ENCODE peak calls at places on chromosomes 11 and 22, in six cellular contexts. R is IMR-90, K is trophoblast cell, X is neuronal stem cell, Q is mesenchymal stem cell, I is H1. W is an unnamed sample.

GRCh38 chr11:109422755-109423113 is 744 bp downstream of the C11orf87 start:
- DNase-seq in R (no peak), K (no peak), X (no peak), Q (no peak), I (no peak), W (no peak)

GRCh38 chr11:67054851-67055523 is 1.7 kb upstream of the RHOD start:
- DNase-seq in R (peak; percentile 88), K (peak; percentile 96), X (no peak), Q (peak; percentile 91), I (no peak), W (peak; percentile 76)

GRCh38 chr22:33919591-33920501 is at the start of gene LARGE1:
- DNase-seq in R (peak; percentile 20), K (peak; percentile 1), X (peak; percentile 27), Q (peak; percentile 40), I (peak; percentile 72), W (peak; percentile 57)

GRCh38 chr11:118565062-118565461 is 669 bp downstream of the IFT46 start:
- DNase-seq in R (no peak), K (no peak), X (no peak), Q (no peak), I (no peak), W (no peak)

GRCh38 chr11:133934599-133935550 is 21.9 kb downstream of the IGSF9B start:
- DNase-seq in R (peak; percentile 19), K (no peak), X (peak; percentile 69), Q (no peak), I (no peak), W (peak; percentile 84)

GRCh38 chr11:78742430-78742829 is 167.8 kb upstream of the NARS2 start:
- DNase-seq in R (peak; percentile 6), K (no peak), X (no peak), Q (no peak), I (no peak), W (no peak)

GRCh38 chr22:31244044-31244942 is 32.2 kb downstream of the LIMK2 start:
- DNase-seq in R (peak; percentile 80), K (peak; percentile 83), X (no peak), Q (peak; percentile 94), I (no peak), W (peak; percentile 97)

GRCh38 chr22:36292823-36293530 is 40.0 kb downstream of the APOL1 start:
- DNase-seq in R (no peak), K (no peak), X (no peak), Q (no peak), I (no peak), W (no peak)

GRCh38 chr11:65588199-65589054 is 7.2 kb downstream of the KCNK7 start:
- DNase-seq in R (peak; percentile 32), K (no peak), X (no peak), Q (peak; percentile 59), I (no peak), W (peak; percentile 80)

GRCh38 chr11:1640076-1640946 is 10.7 kb downstream of the KRTAP5-5 start:
- DNase-seq in R (no peak), K (peak; percentile 27), X (peak; percentile 48), Q (peak; percentile 26), I (peak; percentile 87), W (peak; percentile 74)

GRCh38 chr11:74466916-74467885 is at the start of gene KCNE3:
- DNase-seq in R (no peak), K (no peak), X (no peak), Q (peak; percentile 16), I (peak; percentile 58), W (peak; percentile 72)

GRCh38 chr11:112634551-112634950 is 326.7 kb upstream of the NCAM1 start:
- DNase-seq in R (no peak), K (peak; percentile 44), X (no peak), Q (no peak), I (no peak), W (peak; percentile 35)

GRCh38 chr11:9615031-9615451 is 41.6 kb downstream of the WEE1 start:
- DNase-seq in R (peak; percentile 13), K (peak; percentile 24), X (no peak), Q (peak; percentile 24), I (no peak), W (no peak)

GRCh38 chr11:65524747-65525658 is at the start of gene SCYL1:
- DNase-seq in R (peak; percentile 79), K (peak; percentile 51), X (peak; percentile 80), Q (peak; percentile 74), I (peak; percentile 88), W (peak; percentile 77)

GRCh38 chr22:23279781-23280180 is 99.5 kb downstream of the BCR start:
- DNase-seq in R (peak; percentile 28), K (no peak), X (no peak), Q (no peak), I (no peak), W (no peak)

GRCh38 chr11:12174145-12175143 is 64.1 kb downstream of the MICAL2 start:
- DNase-seq in R (peak; percentile 81), K (no peak), X (no peak), Q (peak; percentile 47), I (no peak), W (no peak)

GRCh38 chr11:75236062-75236461 is 4.5 kb upstream of the TPBGL start:
- DNase-seq in R (no peak), K (no peak), X (no peak), Q (no peak), I (no peak), W (peak; percentile 48)

GRCh38 chr22:43144949-43145348 is 1.8 kb upstream of the MCAT start:
- DNase-seq in R (no peak), K (no peak), X (no peak), Q (no peak), I (no peak), W (no peak)

GRCh38 chr22:20111689-20112622 is 3.9 kb upstream of the RANBP1 start:
- DNase-seq in R (no peak), K (no peak), X (no peak), Q (no peak), I (no peak), W (no peak)

GRCh38 chr11:118401880-118402590 is 629 bp downstream of the ATP5MG start:
- DNase-seq in R (peak; percentile 92), K (peak; percentile 75), X (peak; percentile 17), Q (peak; percentile 89), I (peak; percentile 44), W (peak; percentile 31)

GRCh38 chr22:26756675-26757293 is 99.4 kb downstream of the MIAT start:
- DNase-seq in R (peak; percentile 36), K (peak; percentile 3), X (peak; percentile 67), Q (peak; percentile 50), I (peak; percentile 98), W (peak; percentile 65)

GRCh38 chr11:43992834-43993637 is 50.6 kb downstream of the C11orf96 start:
- DNase-seq in R (peak; percentile 53), K (no peak), X (no peak), Q (peak; percentile 38), I (no peak), W (no peak)

GRCh38 chr11:123052884-123053721 is 8.8 kb downstream of the HSPA8 start:
- DNase-seq in R (no peak), K (no peak), X (no peak), Q (no peak), I (no peak), W (no peak)

GRCh38 chr11:123047947-123048293 is 14.0 kb downstream of the HSPA8 start:
- DNase-seq in R (no peak), K (no peak), X (no peak), Q (no peak), I (no peak), W (no peak)

GRCh38 chr11:123046473-123047264 is 15.3 kb downstream of the HSPA8 start:
- DNase-seq in R (no peak), K (no peak), X (no peak), Q (no peak), I (no peak), W (no peak)

GRCh38 chr11:123045101-123045500 is 16.8 kb downstream of the HSPA8 start:
- DNase-seq in R (no peak), K (no peak), X (no peak), Q (no peak), I (no peak), W (no peak)

DNA sequence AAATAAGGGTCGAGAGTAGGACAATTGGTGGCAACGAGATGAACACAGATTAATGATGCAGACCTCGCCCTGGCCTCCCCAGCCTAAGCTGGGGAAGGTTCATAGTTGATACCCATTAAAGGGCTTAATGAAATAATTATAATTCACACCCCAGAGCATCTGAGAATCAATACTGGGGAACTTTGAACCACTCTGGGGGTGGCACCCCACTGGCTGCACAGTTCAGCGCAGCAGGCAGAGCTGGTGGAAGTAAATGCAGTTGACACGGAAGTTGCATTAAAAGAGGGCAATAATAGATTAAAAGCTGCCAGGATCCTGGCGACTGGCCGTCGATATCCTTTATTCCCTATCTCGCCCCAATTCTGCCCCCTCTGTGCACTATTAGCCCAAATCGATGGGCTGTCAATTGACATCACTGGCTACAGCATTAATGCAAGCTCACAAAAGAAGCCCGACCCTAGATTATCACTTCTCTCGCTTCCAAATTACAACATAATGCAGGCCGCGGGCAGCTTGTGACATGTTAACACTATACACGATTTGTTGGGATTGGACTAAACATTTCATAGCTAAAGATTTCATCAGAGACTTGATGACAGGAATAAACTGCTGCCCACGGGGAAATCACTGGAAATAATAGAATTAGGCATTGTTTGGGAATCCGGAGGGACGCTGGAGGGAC is 14.5 kb downstream of the HSPA8 start:
- DNase-seq in R (no peak), K (no peak), X (no peak), Q (no peak), I (no peak), W (no peak)
- H4K8ac ChIP-seq in R (no peak overlapping the region), K (no peak overlapping the region), X (no peak overlapping the region), Q (no peak overlapping the region), I (no peak overlapping the region), W (no peak overlapping the region)

GRCh38 chr11:57805780-57806179 is 44.2 kb downstream of the CTNND1 start:
- DNase-seq in R (no peak), K (no peak), X (no peak), Q (no peak), I (no peak), W (no peak)
- H3K36me3 ChIP-seq in R (peaks cover 71% of the 10 kb centered on the region), K (peaks cover 68% of the 10 kb centered on the region), X (peaks cover 99% of the 10 kb centered on the region), Q (peaks cover 47% of the 10 kb centered on the region), I (peaks cover 35% of the 10 kb centered on the region), W (peaks cover 35% of the 10 kb centered on the region)

DNA sequence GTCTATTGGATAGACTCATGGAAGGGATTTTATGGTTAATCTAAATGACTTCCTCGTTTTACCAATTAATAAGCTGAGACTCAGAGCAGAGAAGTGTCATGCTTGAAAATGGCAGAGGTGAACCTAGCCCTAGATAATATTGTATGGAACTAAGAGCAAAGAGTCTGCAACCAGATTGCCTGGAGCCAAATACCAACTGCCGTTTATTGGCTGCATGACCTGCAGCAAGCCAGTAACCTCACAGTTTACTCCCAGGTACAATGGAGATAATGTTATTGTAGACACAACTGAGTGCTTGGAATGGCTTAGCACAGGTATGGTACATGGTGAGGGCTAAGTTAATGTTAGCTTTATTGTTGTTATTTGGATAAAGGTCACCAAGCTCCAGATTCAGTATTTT is 84.6 kb upstream of the FAT3 start:
- DNase-seq in R (no peak), K (peak; percentile 42), X (no peak), Q (no peak), I (no peak), W (no peak)
- H3K23ac ChIP-seq in R (no peak overlapping the region), K (no peak overlapping the region), X (no peak overlapping the region), Q (no peak overlapping the region), I (no peak overlapping the region), W (no peak overlapping the region)

DNA sequence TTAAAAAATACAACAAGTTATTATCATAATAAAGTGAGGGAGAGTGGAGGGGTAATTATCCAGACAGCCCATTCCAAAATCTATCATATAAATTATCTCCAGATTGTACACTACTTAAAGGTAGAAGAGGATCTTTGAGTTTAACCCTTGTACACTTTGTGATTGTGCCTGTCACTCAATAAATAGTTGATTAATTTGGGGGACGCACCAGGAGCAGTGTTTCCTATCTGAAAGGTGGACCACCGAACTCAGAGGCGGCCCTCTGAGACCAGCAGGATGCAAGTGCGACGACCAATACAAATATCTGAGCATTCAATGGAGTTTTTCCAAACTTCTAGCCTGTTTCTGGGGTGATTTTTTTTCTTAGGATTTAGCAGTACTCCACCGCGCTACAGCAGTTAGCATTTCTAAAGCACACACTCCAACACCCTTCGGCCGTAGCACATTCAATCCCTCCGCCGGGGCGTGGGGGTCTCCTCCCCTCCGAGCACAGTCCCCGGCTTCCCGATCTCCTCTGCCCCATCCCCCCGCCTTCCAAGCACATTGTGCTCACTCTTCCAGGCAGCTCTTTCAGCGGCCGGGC is 1.0 kb upstream of the CECR2 start:
- DNase-seq in R (no peak), K (no peak), X (no peak), Q (no peak), I (no peak), W (no peak)
- H4K8ac ChIP-seq in R (no peak overlapping the region), K (no peak overlapping the region), X (no peak overlapping the region), Q (no peak overlapping the region), I (peak overlapping the region; percentile 95), W (no peak overlapping the region)

W was measured in mesendoderm.